ENCODE peak calls at places on chromosomes 12 and 14, in ten cellular contexts. X, M, K, A, F, C, V, T, W and G are unnamed samples.

GRCh38 chr14:68106917-68107316 is 287.3 kb downstream of the RAD51B start:
- DNase-seq in X (no peak), M (no peak), K (no peak), A (no peak), F (no peak), C (no peak), V (no peak), T (no peak), W (no peak), G (no peak)

GRCh38 chr12:109503611-109504010 is 26.2 kb downstream of the UBE3B start:
- DNase-seq in X (no peak), M (no peak), K (no peak), A (no peak), F (no peak), C (no peak), V (no peak), T (no peak), W (no peak), G (no peak)

GRCh38 chr14:70640938-70641547 is 673 bp upstream of the TTC9 start:
- DNase-seq in X (no peak), M (peak), K (peak), A (peak), F (no peak), C (no peak), V (peak), T (no peak), W (peak), G (peak)

GRCh38 chr12:64522316-64522715 is 70.4 kb downstream of the TBK1 start:
- DNase-seq in X (no peak), M (no peak), K (no peak), A (no peak), F (no peak), C (no peak), V (no peak), T (no peak), W (no peak), G (no peak)

GRCh38 chr12:22518067-22518719 is 26.1 kb downstream of the C2CD5 start:
- DNase-seq in X (no peak), M (peak), K (no peak), A (no peak), F (no peak), C (no peak), V (no peak), T (no peak), W (no peak), G (no peak)

GRCh38 chr14:49187799-49188198 is 398.4 kb downstream of the RPS29 start:
- DNase-seq in X (no peak), M (no peak), K (no peak), A (no peak), F (no peak), C (no peak), V (no peak), T (no peak), W (no peak), G (no peak)

GRCh38 chr12:112087851-112088250 is 20.7 kb downstream of the NAA25 start:
- DNase-seq in X (no peak), M (no peak), K (no peak), A (no peak), F (no peak), C (no peak), V (no peak), T (no peak), W (no peak), G (no peak)

GRCh38 chr12:44285321-44285720 is 449.4 kb downstream of the TMEM117 start:
- DNase-seq in X (no peak), M (peak), K (no peak), A (no peak), F (no peak), C (no peak), V (no peak), T (no peak), W (no peak), G (no peak)

GRCh38 chr12:64457036-64457435 is 5.1 kb downstream of the TBK1 start:
- DNase-seq in X (peak), M (peak), K (no peak), A (no peak), F (no peak), C (no peak), V (no peak), T (no peak), W (no peak), G (no peak)

GRCh38 chr14:52110441-52111086 is 41.7 kb upstream of the NID2 start:
- DNase-seq in X (no peak), M (no peak), K (no peak), A (no peak), F (no peak), C (no peak), V (no peak), T (no peak), W (no peak), G (no peak)

GRCh38 chr12:109772622-109773321 is 59.1 kb downstream of the FAM222A start:
- DNase-seq in X (no peak), M (no peak), K (peak), A (no peak), F (peak), C (no peak), V (no peak), T (no peak), W (peak), G (no peak)

GRCh38 chr14:20332946-20333782 is at the start of gene CCNB1IP1:
- DNase-seq in X (peak), M (peak), K (no peak), A (peak), F (no peak), C (peak), V (peak), T (peak), W (peak), G (peak)
- TF ChIP-seq POLR2A in X (peak), M (peak), K (no peak), A (peak), F (peak), C (peak), V (peak), T (peak), W (peak), G (peak)

GRCh38 chr14:76336876-76337275 is 39.1 kb upstream of the ESRRB start:
- DNase-seq in X (no peak), M (no peak), K (no peak), A (no peak), F (no peak), C (no peak), V (no peak), T (no peak), W (no peak), G (no peak)

GRCh38 chr14:76333664-76334063 is 42.3 kb upstream of the ESRRB start:
- DNase-seq in X (no peak), M (no peak), K (no peak), A (no peak), F (no peak), C (no peak), V (no peak), T (no peak), W (peak), G (no peak)

GRCh38 chr14:76343386-76343785 is 32.6 kb upstream of the ESRRB start:
- DNase-seq in X (no peak), M (no peak), K (no peak), A (no peak), F (no peak), C (no peak), V (no peak), T (no peak), W (no peak), G (no peak)

GRCh38 chr14:76339922-76340615 is 35.9 kb upstream of the ESRRB start:
- DNase-seq in X (no peak), M (no peak), K (no peak), A (no peak), F (no peak), C (no peak), V (no peak), T (no peak), W (no peak), G (no peak)

DNA sequence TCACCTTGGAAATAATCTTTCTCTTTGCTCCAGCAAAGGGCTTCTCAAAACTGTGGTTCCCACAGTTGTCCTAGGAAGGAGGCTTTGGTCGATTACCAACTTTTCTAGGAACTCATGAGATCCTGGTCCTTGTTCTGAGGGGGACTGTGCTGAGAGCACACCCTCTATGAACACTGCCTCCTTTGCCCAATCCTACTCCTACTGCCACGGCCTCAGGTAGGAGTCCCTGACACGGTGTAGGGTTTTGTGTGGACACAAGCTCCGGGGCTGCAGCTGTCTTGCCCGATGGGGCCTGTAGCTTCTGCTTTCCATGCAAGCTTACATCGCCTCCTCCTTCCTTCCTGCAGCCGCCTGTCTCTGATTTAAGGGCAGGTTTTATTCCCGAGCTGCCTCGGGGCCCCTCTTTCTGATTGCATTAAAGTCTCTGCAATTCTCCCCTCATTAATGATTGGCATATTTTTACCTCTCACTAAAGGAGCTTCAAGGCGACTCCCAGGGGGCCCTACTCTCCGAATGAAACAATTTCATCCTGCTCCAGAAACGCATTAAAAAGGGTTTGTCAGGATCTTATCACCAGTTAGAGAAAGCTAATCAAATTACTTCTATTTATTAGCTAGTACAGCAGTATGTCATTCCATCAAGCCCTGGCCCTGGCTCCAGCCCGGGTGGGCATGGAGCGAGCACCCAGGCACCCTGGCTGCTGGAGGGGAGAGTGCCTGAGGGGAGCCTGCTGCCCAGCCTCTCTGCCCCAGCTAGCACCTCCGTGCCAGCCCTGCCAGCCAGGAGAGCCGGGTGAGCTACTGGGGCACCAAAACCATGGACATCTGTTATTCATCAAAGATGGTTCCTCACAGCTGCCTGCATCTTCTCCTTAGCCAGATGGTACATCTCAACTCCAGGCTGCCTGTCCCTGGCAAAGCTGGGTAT is 38.1 kb upstream of the ESRRB start:
- DNase-seq in X (no peak), M (no peak), K (no peak), A (no peak), F (no peak), C (no peak), V (no peak), T (no peak), W (no peak), G (no peak)
- TF ChIP-seq POLR2AphosphoS5 in X (no peak), M (no peak), K (no peak), A (no peak), F (no peak), C (no peak), V (peak), T (no peak), W (no peak), G (no peak)

GRCh38 chr12:115354476-115354890 is 670.5 kb upstream of the TBX3 start:
- DNase-seq in X (no peak), M (peak), K (no peak), A (no peak), F (no peak), C (no peak), V (no peak), T (no peak), W (no peak), G (no peak)
- TF ChIP-seq POLR2A in X (no peak), M (no peak), K (no peak), A (no peak), F (no peak), C (no peak), V (no peak), T (no peak), W (no peak), G (no peak)

GRCh38 chr12:6069452-6070093 is 54.9 kb downstream of the VWF start:
- DNase-seq in X (peak), M (no peak), K (no peak), A (no peak), F (no peak), C (no peak), V (no peak), T (no peak), W (no peak), G (no peak)
- TF ChIP-seq POLR2AphosphoS5 in X (no peak), M (no peak), K (no peak), A (no peak), F (no peak), C (no peak), V (no peak), T (no peak), W (peak), G (no peak)

DNA sequence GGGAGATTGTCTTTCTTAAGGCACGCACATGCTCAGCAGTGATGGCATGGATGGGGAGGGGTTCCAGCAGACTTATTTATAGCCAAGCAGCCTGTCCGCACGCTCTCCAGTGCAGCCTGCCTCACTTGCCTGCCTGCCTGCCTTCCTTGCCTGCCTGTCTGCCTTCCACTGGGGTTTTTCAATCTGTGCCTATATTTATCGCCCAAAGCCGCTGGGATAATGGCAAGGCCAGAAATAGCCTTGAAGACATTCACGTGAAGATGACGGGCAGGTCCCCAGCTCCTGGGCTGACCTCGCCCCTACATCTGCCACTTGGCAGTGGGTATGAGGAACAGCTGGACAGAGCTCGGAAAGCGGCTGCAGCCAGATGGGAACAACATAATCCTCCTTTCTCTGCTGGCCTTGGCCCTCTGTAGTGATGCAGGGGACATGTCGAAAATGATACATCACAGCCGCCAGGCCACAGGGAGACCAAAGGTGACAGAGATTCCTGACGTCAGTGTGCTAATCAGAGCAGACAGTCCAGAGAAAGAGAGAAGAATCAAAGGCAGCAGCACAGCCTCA is 53.3 kb downstream of the PITPNM2 start:
- DNase-seq in X (no peak), M (no peak), K (no peak), A (no peak), F (no peak), C (no peak), V (no peak), T (no peak), W (peak), G (no peak)
- TF ChIP-seq POLR2A in X (no peak), M (no peak), K (no peak), A (no peak), F (no peak), C (no peak), V (no peak), T (no peak), W (no peak), G (no peak)

DNA sequence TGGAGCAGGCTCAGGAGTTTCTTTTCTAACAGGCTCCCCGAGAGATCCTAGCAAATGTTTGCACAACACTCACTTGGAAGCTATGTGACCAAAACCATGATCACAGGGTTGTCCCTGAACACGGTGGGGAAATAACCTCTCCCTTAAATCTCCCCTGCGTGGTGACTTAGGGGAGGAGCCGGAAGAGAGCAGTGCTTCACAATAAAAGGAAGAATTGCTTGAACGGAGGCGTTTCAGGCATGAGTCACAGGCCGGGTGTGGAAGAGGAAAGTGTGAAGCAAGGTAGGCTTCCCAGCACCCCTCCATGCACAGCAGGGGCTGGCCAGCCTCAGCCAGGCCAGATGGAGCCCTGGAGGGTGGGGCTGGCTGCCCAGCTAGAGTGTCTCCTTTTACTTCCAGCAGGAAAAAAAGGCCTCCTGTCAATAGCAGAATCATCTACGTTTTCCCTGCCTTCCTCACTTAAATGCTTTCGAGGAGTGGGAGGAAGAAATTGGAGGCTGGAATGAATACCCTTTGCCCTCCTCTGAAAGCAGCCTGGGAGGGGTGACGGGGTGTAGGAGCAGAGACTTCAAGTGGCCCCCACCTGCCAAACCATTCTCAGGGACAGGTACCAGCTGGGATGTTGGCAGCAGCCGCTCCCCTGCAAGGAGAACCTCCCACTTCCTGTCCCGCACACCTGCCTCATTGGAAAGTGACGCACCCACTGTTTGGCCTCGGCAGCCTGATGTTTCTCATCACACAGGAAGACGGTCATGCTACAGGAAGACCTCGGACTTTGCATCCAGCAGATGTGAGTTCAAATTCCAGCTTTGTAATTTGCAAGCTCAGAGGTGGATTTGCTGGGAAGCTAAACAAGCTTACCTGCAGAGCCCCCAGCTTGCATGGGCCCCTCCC is 30.1 kb upstream of the PPP2R5C start:
- DNase-seq in X (peak), M (peak), K (peak), A (peak), F (peak), C (no peak), V (peak), T (peak), W (peak), G (no peak)
- TF ChIP-seq POLR2AphosphoS5 in X (no peak), M (no peak), K (peak), A (peak), F (peak), C (no peak), V (peak), T (peak), W (peak), G (no peak)

GRCh38 chr12:113769322-113769721 is 196.8 kb downstream of the RBM19 start:
- DNase-seq in X (no peak), M (no peak), K (no peak), A (no peak), F (no peak), C (no peak), V (no peak), T (no peak), W (no peak), G (no peak)

GRCh38 chr12:113768850-113769249 is 197.3 kb downstream of the RBM19 start:
- DNase-seq in X (no peak), M (no peak), K (no peak), A (no peak), F (no peak), C (no peak), V (no peak), T (no peak), W (no peak), G (no peak)

GRCh38 chr12:113772505-113773030 is 193.6 kb downstream of the RBM19 start:
- DNase-seq in X (no peak), M (no peak), K (no peak), A (no peak), F (no peak), C (no peak), V (no peak), T (no peak), W (no peak), G (no peak)

GRCh38 chr12:113766880-113767878 is 198.9 kb downstream of the RBM19 start:
- DNase-seq in X (no peak), M (no peak), K (no peak), A (no peak), F (no peak), C (peak), V (no peak), T (peak), W (no peak), G (no peak)

DNA sequence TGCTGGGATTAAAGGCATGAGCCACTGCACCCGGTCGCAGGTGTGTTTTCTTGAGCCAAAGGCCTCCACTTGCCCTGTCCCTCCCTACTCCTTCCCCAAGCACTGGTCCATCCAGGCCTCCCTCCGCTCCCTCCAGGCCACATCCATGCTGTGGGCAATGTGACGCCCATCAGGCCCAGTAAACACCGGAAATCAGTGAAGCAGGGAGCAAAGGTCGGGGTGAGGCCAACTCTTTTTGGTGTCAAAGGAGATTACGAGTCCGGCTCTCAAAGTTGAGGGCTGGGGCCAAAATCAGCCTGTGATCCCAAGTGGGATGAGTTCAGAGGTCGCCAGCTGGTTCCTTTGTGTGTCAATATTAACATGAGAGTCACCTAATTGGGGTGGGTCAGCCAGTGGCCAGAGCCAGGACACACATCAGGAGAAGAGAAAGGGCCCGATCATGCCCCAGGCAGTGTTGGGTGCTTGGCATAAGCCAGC is 195.7 kb downstream of the RBM19 start:
- DNase-seq in X (no peak), M (no peak), K (no peak), A (no peak), F (no peak), C (no peak), V (no peak), T (peak), W (no peak), G (no peak)
- TF ChIP-seq POLR2A in X (no peak), M (no peak), K (no peak), A (no peak), F (no peak), C (no peak), V (no peak), T (peak), W (no peak), G (no peak)

DNA sequence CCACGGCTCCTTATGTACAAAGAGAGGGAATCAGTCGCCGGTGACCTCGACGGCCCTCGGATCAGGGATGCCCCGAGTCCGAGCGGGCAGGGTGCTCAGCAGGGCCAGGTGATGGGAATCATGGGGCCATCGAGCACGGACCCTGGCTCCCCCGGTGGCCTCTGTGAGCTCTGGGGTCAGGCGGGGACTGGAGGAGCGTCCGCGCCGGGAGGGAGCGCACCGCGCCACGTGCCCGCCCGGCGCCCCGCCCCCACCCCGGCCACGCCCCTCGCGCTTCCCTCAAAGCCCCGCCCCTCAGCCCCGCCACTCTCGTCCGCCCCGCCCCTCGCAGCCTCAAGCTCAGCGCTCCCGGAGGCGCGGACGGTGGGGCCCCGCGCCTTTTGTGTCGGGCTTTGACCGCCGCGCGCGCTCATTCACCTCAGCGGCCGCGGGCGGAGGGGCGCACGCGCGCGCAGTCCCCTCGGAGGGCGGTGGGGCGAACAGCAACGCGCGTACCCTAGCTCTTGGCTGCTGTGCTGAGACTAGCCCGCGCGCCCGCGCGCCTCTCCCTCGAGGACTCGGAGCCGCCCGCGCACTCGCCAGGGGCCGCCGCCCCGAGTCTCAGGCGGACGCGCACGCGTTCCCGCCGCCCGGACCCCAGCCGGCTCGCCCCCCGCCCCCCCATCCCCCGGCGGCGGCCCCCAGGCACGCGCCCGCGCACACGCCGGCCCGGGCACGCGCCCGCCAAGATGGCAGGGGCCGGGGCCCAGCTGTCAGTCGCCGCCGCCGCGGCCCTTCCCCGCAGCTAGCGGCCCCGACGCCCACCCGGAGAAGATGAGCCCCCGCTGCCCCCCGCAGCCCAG is 93.9 kb upstream of the EVL start:
- DNase-seq in X (peak), M (peak), K (peak), A (peak), F (peak), C (peak), V (peak), T (peak), W (peak), G (peak)
- TF ChIP-seq POLR2AphosphoS5 in X (no peak), M (peak), K (peak), A (peak), F (no peak), C (peak), V (peak), T (peak), W (peak), G (no peak)

GRCh38 chr12:2856901-2857495 is at the start of gene TEX52:
- DNase-seq in X (no peak), M (no peak), K (peak), A (no peak), F (no peak), C (no peak), V (no peak), T (peak), W (no peak), G (no peak)
- TF ChIP-seq POLR2A in X (no peak), M (no peak), K (no peak), A (no peak), F (no peak), C (peak), V (no peak), T (peak), W (no peak), G (no peak)